ENCODE peak calls at places on chromosomes 2 and 18, in five cellular contexts. One of them, this sample, is unnamed.

GRCh38 chr2:105744909-105745853 is at the start of gene NCK2:
- DNase-seq in AG09309: no peak
- DNase-seq in spleen: peak
- DNase-seq in GM06990: peak
- DNase-seq in cardiac fibroblast: peak
- DNase-seq in this sample: peak

GRCh38 chr2:230472619-230473018 is 56.6 kb downstream of the SP100 start:
- DNase-seq in spleen: no peak
- DNase-seq in AG09309: peak
- DNase-seq in cardiac fibroblast: peak
- DNase-seq in GM06990: peak
- DNase-seq in this sample: peak

GRCh38 chr18:34122724-34123334 is 101.9 kb downstream of the NOL4 start:
- DNase-seq in cardiac fibroblast: peak
- DNase-seq in AG09309: peak
- DNase-seq in GM06990: peak
- DNase-seq in spleen: no peak
- DNase-seq in this sample: peak

GRCh38 chr2:144553379-144553778 is 33.5 kb upstream of the ZEB2 start:
- DNase-seq in GM06990: no peak
- DNase-seq in AG09309: peak
- DNase-seq in spleen: no peak
- DNase-seq in cardiac fibroblast: peak
- DNase-seq in this sample: no peak

GRCh38 chr2:145740302-145740701 is 1220.4 kb upstream of the ZEB2 start:
- DNase-seq in GM06990: no peak
- DNase-seq in cardiac fibroblast: peak
- DNase-seq in AG09309: no peak
- DNase-seq in spleen: no peak
- DNase-seq in this sample: no peak

GRCh38 chr18:47987456-47987735 is 56.9 kb upstream of the SMAD2 start:
- DNase-seq in AG09309: no peak
- DNase-seq in spleen: no peak
- DNase-seq in cardiac fibroblast: no peak
- DNase-seq in GM06990: no peak
- DNase-seq in this sample: no peak

GRCh38 chr2:241535871-241536639 is 22.5 kb upstream of the BOK start:
- DNase-seq in GM06990: no peak
- DNase-seq in spleen: peak
- DNase-seq in AG09309: no peak
- DNase-seq in cardiac fibroblast: no peak
- DNase-seq in this sample: no peak

GRCh38 chr2:41413813-41414485 is 633.9 kb upstream of the PKDCC start:
- DNase-seq in AG09309: no peak
- DNase-seq in GM06990: no peak
- DNase-seq in cardiac fibroblast: peak
- DNase-seq in spleen: no peak
- DNase-seq in this sample: peak

GRCh38 chr18:77020561-77020960 is 112.0 kb downstream of the MBP start:
- DNase-seq in spleen: no peak
- DNase-seq in AG09309: no peak
- DNase-seq in GM06990: no peak
- DNase-seq in cardiac fibroblast: no peak
- DNase-seq in this sample: no peak

GRCh38 chr2:150606380-150607060 is 119.1 kb upstream of the RND3 start:
- DNase-seq in spleen: no peak
- DNase-seq in GM06990: no peak
- DNase-seq in AG09309: no peak
- DNase-seq in cardiac fibroblast: no peak
- DNase-seq in this sample: no peak

GRCh38 chr18:56516769-56517168 is 121.6 kb downstream of the TXNL1 start:
- DNase-seq in cardiac fibroblast: peak
- DNase-seq in AG09309: no peak
- DNase-seq in spleen: no peak
- DNase-seq in GM06990: no peak
- DNase-seq in this sample: no peak

GRCh38 chr2:134763164-134763710 is 44.4 kb upstream of the TMEM163 start:
- DNase-seq in AG09309: no peak
- DNase-seq in cardiac fibroblast: peak
- DNase-seq in spleen: no peak
- DNase-seq in GM06990: no peak
- DNase-seq in this sample: no peak

GRCh38 chr2:40027968-40028367 is 248.9 kb upstream of the THUMPD2 start:
- DNase-seq in cardiac fibroblast: peak
- DNase-seq in AG09309: no peak
- DNase-seq in GM06990: no peak
- DNase-seq in spleen: no peak
- DNase-seq in this sample: no peak

GRCh38 chr2:208222351-208222750 is 32.5 kb downstream of the IDH1 start:
- DNase-seq in GM06990: no peak
- DNase-seq in cardiac fibroblast: peak
- DNase-seq in AG09309: peak
- DNase-seq in spleen: no peak
- DNase-seq in this sample: no peak

GRCh38 chr2:108926561-108927380 is 62.2 kb downstream of the EDAR start:
- DNase-seq in cardiac fibroblast: no peak
- DNase-seq in GM06990: no peak
- DNase-seq in spleen: peak
- DNase-seq in AG09309: no peak
- DNase-seq in this sample: no peak

GRCh38 chr2:53209679-53210473 is 557.7 kb upstream of the CHAC2 start:
- DNase-seq in spleen: no peak
- DNase-seq in GM06990: no peak
- DNase-seq in AG09309: no peak
- DNase-seq in cardiac fibroblast: no peak
- DNase-seq in this sample: no peak

GRCh38 chr2:53208815-53209214 is 558.8 kb upstream of the CHAC2 start:
- DNase-seq in AG09309: no peak
- DNase-seq in spleen: no peak
- DNase-seq in GM06990: no peak
- DNase-seq in cardiac fibroblast: no peak
- DNase-seq in this sample: no peak

GRCh38 chr2:53211201-53211774 is 556.3 kb upstream of the CHAC2 start:
- DNase-seq in GM06990: no peak
- DNase-seq in AG09309: no peak
- DNase-seq in spleen: no peak
- DNase-seq in cardiac fibroblast: no peak
- DNase-seq in this sample: no peak

DNA sequence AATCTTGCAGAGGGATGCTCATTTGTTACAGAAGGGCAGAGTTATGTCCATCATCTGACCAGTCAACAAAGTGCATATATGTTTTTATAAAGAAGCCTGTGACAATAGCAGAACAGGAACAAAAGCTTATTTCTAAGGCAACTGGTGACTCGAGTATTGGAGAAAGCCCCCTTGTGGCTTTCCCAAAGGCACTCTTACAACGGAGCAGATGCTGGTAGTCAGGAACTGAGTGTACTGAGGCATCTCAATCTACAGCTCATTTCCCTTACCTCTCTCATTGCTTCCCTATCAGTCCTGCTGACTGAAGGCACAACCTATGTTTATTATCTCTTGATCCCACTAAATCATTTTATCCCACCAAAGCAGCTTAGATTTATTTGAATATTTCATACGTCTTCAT is 557.1 kb upstream of the CHAC2 start:
- DNase-seq in spleen: no peak
- DNase-seq in GM06990: no peak
- DNase-seq in AG09309: no peak
- DNase-seq in cardiac fibroblast: peak
- DNase-seq in this sample: no peak
- TF ChIP-seq CTCF in spleen: no peak
- TF ChIP-seq CTCF in GM06990: no peak
- TF ChIP-seq CTCF in AG09309: peak
- TF ChIP-seq CTCF in cardiac fibroblast: peak
- TF ChIP-seq CTCF in this sample: no peak

DNA sequence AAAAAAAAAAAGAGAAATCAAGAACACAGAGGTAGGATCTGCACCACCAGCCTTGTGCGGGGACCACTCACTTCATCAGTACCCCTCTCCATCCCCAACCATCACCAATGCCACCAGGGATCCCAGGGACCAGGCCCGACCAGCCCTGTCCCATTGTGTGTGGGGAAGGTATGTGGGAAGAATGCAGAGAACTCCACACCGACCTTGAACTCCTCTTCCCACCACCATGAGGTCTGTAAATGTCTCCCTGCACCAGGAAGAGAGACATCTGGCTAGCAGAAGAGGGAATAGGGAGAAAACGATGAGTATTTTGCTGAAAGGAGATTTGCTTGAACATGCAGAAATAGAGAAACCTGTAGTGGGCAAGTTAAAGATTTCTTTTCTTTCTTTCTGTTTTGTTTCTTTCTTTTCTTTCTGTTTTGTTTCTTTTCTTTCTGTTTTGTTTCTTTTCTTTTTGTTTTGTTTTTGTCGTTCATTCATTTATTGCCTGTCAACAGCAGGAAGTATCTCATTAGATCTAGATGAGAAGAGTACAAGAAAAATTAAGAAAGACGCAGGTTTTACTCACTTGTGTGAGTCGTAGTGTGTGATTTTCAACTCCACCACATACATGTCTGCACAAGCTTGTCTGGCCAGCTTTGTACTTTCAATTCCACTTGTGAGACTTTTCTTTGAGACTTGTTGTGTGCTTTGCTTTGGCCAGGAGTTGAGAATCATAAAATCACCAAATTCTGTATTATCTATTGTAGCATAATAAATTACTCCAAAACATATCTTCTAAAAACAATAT is 179.8 kb upstream of the HAAO start:
- DNase-seq in spleen: peak
- DNase-seq in GM06990: no peak
- DNase-seq in cardiac fibroblast: peak
- DNase-seq in AG09309: no peak
- DNase-seq in this sample: peak
- H3K4me3 ChIP-seq in spleen: no peak
- H3K4me3 ChIP-seq in GM06990: no peak
- H3K4me3 ChIP-seq in cardiac fibroblast: no peak
- H3K4me3 ChIP-seq in AG09309: no peak
- H3K4me3 ChIP-seq in this sample: no peak

GRCh38 chr2:70190413-70191243 is at the start of gene C2orf42:
- DNase-seq in spleen: peak
- DNase-seq in cardiac fibroblast: peak
- DNase-seq in GM06990: peak
- DNase-seq in AG09309: peak
- DNase-seq in this sample: peak
- TF ChIP-seq CTCF in spleen: no peak
- TF ChIP-seq CTCF in cardiac fibroblast: peak
- TF ChIP-seq CTCF in GM06990: peak
- TF ChIP-seq CTCF in AG09309: peak
- TF ChIP-seq CTCF in this sample: no peak

GRCh38 chr2:132668986-132669853 is 785 bp downstream of the LYPD1 start:
- DNase-seq in AG09309: no peak
- DNase-seq in spleen: no peak
- DNase-seq in GM06990: no peak
- DNase-seq in cardiac fibroblast: peak
- DNase-seq in this sample: no peak
- H3K4me3 ChIP-seq in AG09309: peak
- H3K4me3 ChIP-seq in spleen: peak
- H3K4me3 ChIP-seq in GM06990: no peak
- H3K4me3 ChIP-seq in cardiac fibroblast: peak
- H3K4me3 ChIP-seq in this sample: no peak

GRCh38 chr2:65116645-65117044 is 13.3 kb downstream of the RAB1A start:
- DNase-seq in cardiac fibroblast: no peak
- DNase-seq in GM06990: no peak
- DNase-seq in AG09309: no peak
- DNase-seq in spleen: no peak
- DNase-seq in this sample: no peak
- TF ChIP-seq CTCF in cardiac fibroblast: no peak
- TF ChIP-seq CTCF in GM06990: no peak
- TF ChIP-seq CTCF in AG09309: no peak
- TF ChIP-seq CTCF in spleen: no peak
- TF ChIP-seq CTCF in this sample: no peak

GRCh38 chr2:218218409-218219185 is 1.6 kb downstream of the ARPC2 start:
- DNase-seq in spleen: no peak
- DNase-seq in cardiac fibroblast: no peak
- DNase-seq in GM06990: peak
- DNase-seq in AG09309: no peak
- DNase-seq in this sample: peak

GRCh38 chr2:218223046-218223445 is 6.1 kb downstream of the ARPC2 start:
- DNase-seq in cardiac fibroblast: peak
- DNase-seq in spleen: no peak
- DNase-seq in AG09309: no peak
- DNase-seq in GM06990: no peak
- DNase-seq in this sample: no peak

GRCh38 chr2:218217366-218218309 is 649 bp downstream of the ARPC2 start:
- DNase-seq in GM06990: peak
- DNase-seq in cardiac fibroblast: peak
- DNase-seq in spleen: peak
- DNase-seq in AG09309: no peak
- DNase-seq in this sample: peak

GRCh38 chr2:218221015-218221414 is 4.0 kb downstream of the ARPC2 start:
- DNase-seq in spleen: no peak
- DNase-seq in cardiac fibroblast: no peak
- DNase-seq in GM06990: no peak
- DNase-seq in AG09309: no peak
- DNase-seq in this sample: no peak

GRCh38 chr2:218219934-218220333 is 2.9 kb downstream of the ARPC2 start:
- DNase-seq in spleen: no peak
- DNase-seq in cardiac fibroblast: no peak
- DNase-seq in GM06990: no peak
- DNase-seq in AG09309: no peak
- DNase-seq in this sample: no peak
- H3K4me3 ChIP-seq in spleen: peak
- H3K4me3 ChIP-seq in cardiac fibroblast: no peak
- H3K4me3 ChIP-seq in GM06990: peak
- H3K4me3 ChIP-seq in AG09309: no peak
- H3K4me3 ChIP-seq in this sample: peak